ENCODE peak calls at places on chromosomes 12 and 14, in six cellular contexts. One of them, this sample, is unnamed.

GRCh38 chr12:93128332-93128707 is 199.2 kb upstream of the EEA1 start:
- ATAC-seq in effector memory CD8-positive, alpha-beta T cell: no peak
- ATAC-seq in natural killer cell: no peak
- ATAC-seq in left cardiac atrium: no peak
- ATAC-seq in activated T-cell treated with anti-CD3 and anti-CD28 coated beads, Interleukin-2, amount 50 U/mL, for 4 hours: no peak
- ATAC-seq in activated naive CD8-positive, alpha-beta T cell treated with anti-CD3 and anti-CD28 coated beads, Interleukin-2, amount 10 ng/mL, durations not matched to agents 7 days and 5 days: no peak
- ATAC-seq in this sample: no peak

GRCh38 chr14:64671591-64671990 is 32.6 kb upstream of the PLEKHG3 start:
- ATAC-seq in effector memory CD8-positive, alpha-beta T cell: peak; percentile 40
- ATAC-seq in natural killer cell: peak; percentile 70
- ATAC-seq in left cardiac atrium: peak; percentile 52
- ATAC-seq in activated T-cell treated with anti-CD3 and anti-CD28 coated beads, Interleukin-2, amount 50 U/mL, for 4 hours: no peak
- ATAC-seq in activated naive CD8-positive, alpha-beta T cell treated with anti-CD3 and anti-CD28 coated beads, Interleukin-2, amount 10 ng/mL, durations not matched to agents 7 days and 5 days: peak; percentile 39
- ATAC-seq in this sample: peak; percentile 57

GRCh38 chr12:67710582-67710981 is 62.0 kb downstream of the DYRK2 start:
- ATAC-seq in effector memory CD8-positive, alpha-beta T cell: no peak
- ATAC-seq in natural killer cell: no peak
- ATAC-seq in left cardiac atrium: peak; percentile 71
- ATAC-seq in activated T-cell treated with anti-CD3 and anti-CD28 coated beads, Interleukin-2, amount 50 U/mL, for 4 hours: no peak
- ATAC-seq in activated naive CD8-positive, alpha-beta T cell treated with anti-CD3 and anti-CD28 coated beads, Interleukin-2, amount 10 ng/mL, durations not matched to agents 7 days and 5 days: no peak
- ATAC-seq in this sample: peak; percentile 42

GRCh38 chr14:94945615-94946014 is 175.7 kb upstream of the GSC start:
- ATAC-seq in effector memory CD8-positive, alpha-beta T cell: peak; percentile 89
- ATAC-seq in natural killer cell: peak; percentile 82
- ATAC-seq in left cardiac atrium: no peak
- ATAC-seq in activated T-cell treated with anti-CD3 and anti-CD28 coated beads, Interleukin-2, amount 50 U/mL, for 4 hours: peak; percentile 43
- ATAC-seq in activated naive CD8-positive, alpha-beta T cell treated with anti-CD3 and anti-CD28 coated beads, Interleukin-2, amount 10 ng/mL, durations not matched to agents 7 days and 5 days: peak; percentile 88
- ATAC-seq in this sample: peak; percentile 82

GRCh38 chr12:34163443-34163842 is 141.1 kb downstream of the ALG10 start:
- ATAC-seq in effector memory CD8-positive, alpha-beta T cell: no peak
- ATAC-seq in natural killer cell: no peak
- ATAC-seq in left cardiac atrium: no peak
- ATAC-seq in activated T-cell treated with anti-CD3 and anti-CD28 coated beads, Interleukin-2, amount 50 U/mL, for 4 hours: no peak
- ATAC-seq in activated naive CD8-positive, alpha-beta T cell treated with anti-CD3 and anti-CD28 coated beads, Interleukin-2, amount 10 ng/mL, durations not matched to agents 7 days and 5 days: no peak
- ATAC-seq in this sample: no peak

GRCh38 chr14:95200404-95200803 is 43.1 kb upstream of the DICER1 start:
- ATAC-seq in effector memory CD8-positive, alpha-beta T cell: no peak
- ATAC-seq in natural killer cell: no peak
- ATAC-seq in left cardiac atrium: peak; percentile 81
- ATAC-seq in activated T-cell treated with anti-CD3 and anti-CD28 coated beads, Interleukin-2, amount 50 U/mL, for 4 hours: no peak
- ATAC-seq in activated naive CD8-positive, alpha-beta T cell treated with anti-CD3 and anti-CD28 coated beads, Interleukin-2, amount 10 ng/mL, durations not matched to agents 7 days and 5 days: no peak
- ATAC-seq in this sample: no peak

GRCh38 chr12:121452356-121453021 is 52.6 kb downstream of the RNF34 start:
- ATAC-seq in effector memory CD8-positive, alpha-beta T cell: no peak
- ATAC-seq in natural killer cell: no peak
- ATAC-seq in left cardiac atrium: peak; percentile 20
- ATAC-seq in activated T-cell treated with anti-CD3 and anti-CD28 coated beads, Interleukin-2, amount 50 U/mL, for 4 hours: peak; percentile 19
- ATAC-seq in activated naive CD8-positive, alpha-beta T cell treated with anti-CD3 and anti-CD28 coated beads, Interleukin-2, amount 10 ng/mL, durations not matched to agents 7 days and 5 days: peak; percentile 22
- ATAC-seq in this sample: no peak

GRCh38 chr12:116539361-116539771 is 19.8 kb upstream of the MAP1LC3B2 start:
- ATAC-seq in effector memory CD8-positive, alpha-beta T cell: no peak
- ATAC-seq in natural killer cell: no peak
- ATAC-seq in left cardiac atrium: peak; percentile 16
- ATAC-seq in activated T-cell treated with anti-CD3 and anti-CD28 coated beads, Interleukin-2, amount 50 U/mL, for 4 hours: no peak
- ATAC-seq in activated naive CD8-positive, alpha-beta T cell treated with anti-CD3 and anti-CD28 coated beads, Interleukin-2, amount 10 ng/mL, durations not matched to agents 7 days and 5 days: no peak
- ATAC-seq in this sample: no peak

GRCh38 chr12:59075141-59075540 is 154.8 kb upstream of the LRIG3 start:
- ATAC-seq in effector memory CD8-positive, alpha-beta T cell: no peak
- ATAC-seq in natural killer cell: no peak
- ATAC-seq in left cardiac atrium: no peak
- ATAC-seq in activated T-cell treated with anti-CD3 and anti-CD28 coated beads, Interleukin-2, amount 50 U/mL, for 4 hours: no peak
- ATAC-seq in activated naive CD8-positive, alpha-beta T cell treated with anti-CD3 and anti-CD28 coated beads, Interleukin-2, amount 10 ng/mL, durations not matched to agents 7 days and 5 days: no peak
- ATAC-seq in this sample: no peak

GRCh38 chr14:99055019-99055418 is 217.0 kb downstream of the BCL11B start:
- ATAC-seq in effector memory CD8-positive, alpha-beta T cell: no peak
- ATAC-seq in natural killer cell: no peak
- ATAC-seq in left cardiac atrium: no peak
- ATAC-seq in activated T-cell treated with anti-CD3 and anti-CD28 coated beads, Interleukin-2, amount 50 U/mL, for 4 hours: no peak
- ATAC-seq in activated naive CD8-positive, alpha-beta T cell treated with anti-CD3 and anti-CD28 coated beads, Interleukin-2, amount 10 ng/mL, durations not matched to agents 7 days and 5 days: no peak
- ATAC-seq in this sample: no peak

GRCh38 chr12:124484526-124484953 is 82.9 kb downstream of the NCOR2 start:
- ATAC-seq in effector memory CD8-positive, alpha-beta T cell: no peak
- ATAC-seq in natural killer cell: no peak
- ATAC-seq in left cardiac atrium: no peak
- ATAC-seq in activated T-cell treated with anti-CD3 and anti-CD28 coated beads, Interleukin-2, amount 50 U/mL, for 4 hours: no peak
- ATAC-seq in activated naive CD8-positive, alpha-beta T cell treated with anti-CD3 and anti-CD28 coated beads, Interleukin-2, amount 10 ng/mL, durations not matched to agents 7 days and 5 days: no peak
- ATAC-seq in this sample: no peak

GRCh38 chr12:20486233-20486632 is 117.9 kb downstream of the PDE3A start:
- ATAC-seq in effector memory CD8-positive, alpha-beta T cell: no peak
- ATAC-seq in natural killer cell: no peak
- ATAC-seq in left cardiac atrium: peak; percentile 21
- ATAC-seq in activated T-cell treated with anti-CD3 and anti-CD28 coated beads, Interleukin-2, amount 50 U/mL, for 4 hours: no peak
- ATAC-seq in activated naive CD8-positive, alpha-beta T cell treated with anti-CD3 and anti-CD28 coated beads, Interleukin-2, amount 10 ng/mL, durations not matched to agents 7 days and 5 days: no peak
- ATAC-seq in this sample: no peak

GRCh38 chr12:84658877-84659276 is 253.7 kb downstream of the SLC6A15 start:
- ATAC-seq in effector memory CD8-positive, alpha-beta T cell: no peak
- ATAC-seq in natural killer cell: no peak
- ATAC-seq in left cardiac atrium: no peak
- ATAC-seq in activated T-cell treated with anti-CD3 and anti-CD28 coated beads, Interleukin-2, amount 50 U/mL, for 4 hours: no peak
- ATAC-seq in activated naive CD8-positive, alpha-beta T cell treated with anti-CD3 and anti-CD28 coated beads, Interleukin-2, amount 10 ng/mL, durations not matched to agents 7 days and 5 days: no peak
- ATAC-seq in this sample: no peak

GRCh38 chr14:104123879-104124278 is 14.5 kb upstream of the KIF26A start:
- ATAC-seq in effector memory CD8-positive, alpha-beta T cell: no peak
- ATAC-seq in natural killer cell: no peak
- ATAC-seq in left cardiac atrium: no peak
- ATAC-seq in activated T-cell treated with anti-CD3 and anti-CD28 coated beads, Interleukin-2, amount 50 U/mL, for 4 hours: no peak
- ATAC-seq in activated naive CD8-positive, alpha-beta T cell treated with anti-CD3 and anti-CD28 coated beads, Interleukin-2, amount 10 ng/mL, durations not matched to agents 7 days and 5 days: no peak
- ATAC-seq in this sample: no peak

GRCh38 chr14:39229222-39229543 is 4.5 kb upstream of the MIA2 start:
- ATAC-seq in effector memory CD8-positive, alpha-beta T cell: peak; percentile 87
- ATAC-seq in natural killer cell: peak; percentile 77
- ATAC-seq in left cardiac atrium: no peak
- ATAC-seq in activated T-cell treated with anti-CD3 and anti-CD28 coated beads, Interleukin-2, amount 50 U/mL, for 4 hours: peak; percentile 98
- ATAC-seq in activated naive CD8-positive, alpha-beta T cell treated with anti-CD3 and anti-CD28 coated beads, Interleukin-2, amount 10 ng/mL, durations not matched to agents 7 days and 5 days: peak; percentile 93
- ATAC-seq in this sample: peak; percentile 95

GRCh38 chr12:67288561-67288960 is 19.4 kb downstream of the CAND1 start:
- ATAC-seq in effector memory CD8-positive, alpha-beta T cell: no peak
- ATAC-seq in natural killer cell: no peak
- ATAC-seq in left cardiac atrium: no peak
- ATAC-seq in activated T-cell treated with anti-CD3 and anti-CD28 coated beads, Interleukin-2, amount 50 U/mL, for 4 hours: no peak
- ATAC-seq in activated naive CD8-positive, alpha-beta T cell treated with anti-CD3 and anti-CD28 coated beads, Interleukin-2, amount 10 ng/mL, durations not matched to agents 7 days and 5 days: no peak
- ATAC-seq in this sample: no peak

GRCh38 chr12:103495158-103495782 is 498 bp downstream of the C12orf42 start:
- ATAC-seq in effector memory CD8-positive, alpha-beta T cell: peak; percentile 89
- ATAC-seq in natural killer cell: peak; percentile 54
- ATAC-seq in left cardiac atrium: peak; percentile 54
- ATAC-seq in activated T-cell treated with anti-CD3 and anti-CD28 coated beads, Interleukin-2, amount 50 U/mL, for 4 hours: peak; percentile 71
- ATAC-seq in activated naive CD8-positive, alpha-beta T cell treated with anti-CD3 and anti-CD28 coated beads, Interleukin-2, amount 10 ng/mL, durations not matched to agents 7 days and 5 days: peak; percentile 84
- ATAC-seq in this sample: peak; percentile 28

GRCh38 chr14:55819610-55820304 is 239.8 kb downstream of the KTN1 start:
- ATAC-seq in effector memory CD8-positive, alpha-beta T cell: no peak
- ATAC-seq in natural killer cell: no peak
- ATAC-seq in left cardiac atrium: no peak
- ATAC-seq in activated T-cell treated with anti-CD3 and anti-CD28 coated beads, Interleukin-2, amount 50 U/mL, for 4 hours: no peak
- ATAC-seq in activated naive CD8-positive, alpha-beta T cell treated with anti-CD3 and anti-CD28 coated beads, Interleukin-2, amount 10 ng/mL, durations not matched to agents 7 days and 5 days: no peak
- ATAC-seq in this sample: peak; percentile 43

GRCh38 chr12:92332552-92332951 is 186.9 kb upstream of the BTG1 start:
- ATAC-seq in effector memory CD8-positive, alpha-beta T cell: peak; percentile 39
- ATAC-seq in natural killer cell: no peak
- ATAC-seq in left cardiac atrium: no peak
- ATAC-seq in activated T-cell treated with anti-CD3 and anti-CD28 coated beads, Interleukin-2, amount 50 U/mL, for 4 hours: no peak
- ATAC-seq in activated naive CD8-positive, alpha-beta T cell treated with anti-CD3 and anti-CD28 coated beads, Interleukin-2, amount 10 ng/mL, durations not matched to agents 7 days and 5 days: peak; percentile 65
- ATAC-seq in this sample: no peak

GRCh38 chr12:104672096-104672445 is 215.3 kb downstream of the CHST11 start:
- ATAC-seq in effector memory CD8-positive, alpha-beta T cell: no peak
- ATAC-seq in natural killer cell: no peak
- ATAC-seq in left cardiac atrium: no peak
- ATAC-seq in activated T-cell treated with anti-CD3 and anti-CD28 coated beads, Interleukin-2, amount 50 U/mL, for 4 hours: no peak
- ATAC-seq in activated naive CD8-positive, alpha-beta T cell treated with anti-CD3 and anti-CD28 coated beads, Interleukin-2, amount 10 ng/mL, durations not matched to agents 7 days and 5 days: no peak
- ATAC-seq in this sample: no peak

GRCh38 chr12:30923057-30923456 is 3.5 kb upstream of the TSPAN11 start:
- ATAC-seq in effector memory CD8-positive, alpha-beta T cell: no peak
- ATAC-seq in natural killer cell: no peak
- ATAC-seq in left cardiac atrium: peak; percentile 60
- ATAC-seq in activated T-cell treated with anti-CD3 and anti-CD28 coated beads, Interleukin-2, amount 50 U/mL, for 4 hours: no peak
- ATAC-seq in activated naive CD8-positive, alpha-beta T cell treated with anti-CD3 and anti-CD28 coated beads, Interleukin-2, amount 10 ng/mL, durations not matched to agents 7 days and 5 days: no peak
- ATAC-seq in this sample: no peak

GRCh38 chr14:67228325-67228984 is 12.8 kb upstream of the PALS1 start:
- ATAC-seq in effector memory CD8-positive, alpha-beta T cell: no peak
- ATAC-seq in natural killer cell: no peak
- ATAC-seq in left cardiac atrium: no peak
- ATAC-seq in activated T-cell treated with anti-CD3 and anti-CD28 coated beads, Interleukin-2, amount 50 U/mL, for 4 hours: no peak
- ATAC-seq in activated naive CD8-positive, alpha-beta T cell treated with anti-CD3 and anti-CD28 coated beads, Interleukin-2, amount 10 ng/mL, durations not matched to agents 7 days and 5 days: no peak
- ATAC-seq in this sample: no peak

GRCh38 chr14:44662250-44662891 is 155.3 kb upstream of the FSCB start:
- ATAC-seq in effector memory CD8-positive, alpha-beta T cell: peak; percentile 31
- ATAC-seq in natural killer cell: no peak
- ATAC-seq in left cardiac atrium: no peak
- ATAC-seq in activated T-cell treated with anti-CD3 and anti-CD28 coated beads, Interleukin-2, amount 50 U/mL, for 4 hours: no peak
- ATAC-seq in activated naive CD8-positive, alpha-beta T cell treated with anti-CD3 and anti-CD28 coated beads, Interleukin-2, amount 10 ng/mL, durations not matched to agents 7 days and 5 days: no peak
- ATAC-seq in this sample: no peak

GRCh38 chr12:2074792-2075191 is 22.0 kb downstream of the CACNA1C start:
- ATAC-seq in effector memory CD8-positive, alpha-beta T cell: no peak
- ATAC-seq in natural killer cell: no peak
- ATAC-seq in left cardiac atrium: no peak
- ATAC-seq in activated T-cell treated with anti-CD3 and anti-CD28 coated beads, Interleukin-2, amount 50 U/mL, for 4 hours: no peak
- ATAC-seq in activated naive CD8-positive, alpha-beta T cell treated with anti-CD3 and anti-CD28 coated beads, Interleukin-2, amount 10 ng/mL, durations not matched to agents 7 days and 5 days: no peak
- ATAC-seq in this sample: no peak

GRCh38 chr14:64746298-64747250 is 42.4 kb downstream of the PLEKHG3 start:
- ATAC-seq in effector memory CD8-positive, alpha-beta T cell: no peak
- ATAC-seq in natural killer cell: no peak
- ATAC-seq in left cardiac atrium: peak; percentile 11
- ATAC-seq in activated T-cell treated with anti-CD3 and anti-CD28 coated beads, Interleukin-2, amount 50 U/mL, for 4 hours: no peak
- ATAC-seq in activated naive CD8-positive, alpha-beta T cell treated with anti-CD3 and anti-CD28 coated beads, Interleukin-2, amount 10 ng/mL, durations not matched to agents 7 days and 5 days: no peak
- ATAC-seq in this sample: no peak

GRCh38 chr12:72017054-72017651 is 78.5 kb downstream of the TPH2 start:
- ATAC-seq in effector memory CD8-positive, alpha-beta T cell: peak; percentile 79
- ATAC-seq in natural killer cell: peak; percentile 72
- ATAC-seq in left cardiac atrium: peak; percentile 91
- ATAC-seq in activated T-cell treated with anti-CD3 and anti-CD28 coated beads, Interleukin-2, amount 50 U/mL, for 4 hours: peak; percentile 89
- ATAC-seq in activated naive CD8-positive, alpha-beta T cell treated with anti-CD3 and anti-CD28 coated beads, Interleukin-2, amount 10 ng/mL, durations not matched to agents 7 days and 5 days: peak; percentile 73
- ATAC-seq in this sample: peak; percentile 78

GRCh38 chr12:39605501-39605900 is 14.1 kb downstream of the ABCD2 start:
- ATAC-seq in effector memory CD8-positive, alpha-beta T cell: no peak
- ATAC-seq in natural killer cell: no peak
- ATAC-seq in left cardiac atrium: peak; percentile 81
- ATAC-seq in activated T-cell treated with anti-CD3 and anti-CD28 coated beads, Interleukin-2, amount 50 U/mL, for 4 hours: peak; percentile 51
- ATAC-seq in activated naive CD8-positive, alpha-beta T cell treated with anti-CD3 and anti-CD28 coated beads, Interleukin-2, amount 10 ng/mL, durations not matched to agents 7 days and 5 days: no peak
- ATAC-seq in this sample: peak; percentile 39

GRCh38 chr14:65517635-65518542 is 105.4 kb downstream of the FUT8 start:
- ATAC-seq in effector memory CD8-positive, alpha-beta T cell: no peak
- ATAC-seq in natural killer cell: no peak
- ATAC-seq in left cardiac atrium: no peak
- ATAC-seq in activated T-cell treated with anti-CD3 and anti-CD28 coated beads, Interleukin-2, amount 50 U/mL, for 4 hours: no peak
- ATAC-seq in activated naive CD8-positive, alpha-beta T cell treated with anti-CD3 and anti-CD28 coated beads, Interleukin-2, amount 10 ng/mL, durations not matched to agents 7 days and 5 days: peak; percentile 77
- ATAC-seq in this sample: peak; percentile 87

GRCh38 chr12:23707270-23707669 is 242.2 kb downstream of the SOX5 start:
- ATAC-seq in effector memory CD8-positive, alpha-beta T cell: no peak
- ATAC-seq in natural killer cell: no peak
- ATAC-seq in left cardiac atrium: no peak
- ATAC-seq in activated T-cell treated with anti-CD3 and anti-CD28 coated beads, Interleukin-2, amount 50 U/mL, for 4 hours: no peak
- ATAC-seq in activated naive CD8-positive, alpha-beta T cell treated with anti-CD3 and anti-CD28 coated beads, Interleukin-2, amount 10 ng/mL, durations not matched to agents 7 days and 5 days: no peak
- ATAC-seq in this sample: no peak

GRCh38 chr12:75447695-75448393 is 32.7 kb upstream of the GLIPR1 start:
- ATAC-seq in effector memory CD8-positive, alpha-beta T cell: no peak
- ATAC-seq in natural killer cell: no peak
- ATAC-seq in left cardiac atrium: no peak
- ATAC-seq in activated T-cell treated with anti-CD3 and anti-CD28 coated beads, Interleukin-2, amount 50 U/mL, for 4 hours: no peak
- ATAC-seq in activated naive CD8-positive, alpha-beta T cell treated with anti-CD3 and anti-CD28 coated beads, Interleukin-2, amount 10 ng/mL, durations not matched to agents 7 days and 5 days: no peak
- ATAC-seq in this sample: no peak

GRCh38 chr12:40227447-40227846 is 2.6 kb downstream of the LRRK2 start:
- ATAC-seq in effector memory CD8-positive, alpha-beta T cell: no peak
- ATAC-seq in natural killer cell: no peak
- ATAC-seq in left cardiac atrium: no peak
- ATAC-seq in activated T-cell treated with anti-CD3 and anti-CD28 coated beads, Interleukin-2, amount 50 U/mL, for 4 hours: no peak
- ATAC-seq in activated naive CD8-positive, alpha-beta T cell treated with anti-CD3 and anti-CD28 coated beads, Interleukin-2, amount 10 ng/mL, durations not matched to agents 7 days and 5 days: no peak
- ATAC-seq in this sample: no peak

This sample was measured in activated T-helper 17 cell treated with anti-CD3 and anti-CD28 coated beads, Interleukin-2, amount 50 U/mL, for 72 hours.